ENCODE peak calls at places on chromosomes 6 and 20, in ten cellular contexts. L, R, O, C, A, N, S, B, I and Z are unnamed samples.

GRCh38 chr6:29414588-29414987 is at the start of gene OR12D1:
- DNase-seq in O (no peak), B (no peak), S (no peak), C (peak; percentile 66), I (no peak), A (no peak), L (no peak), R (no peak), N (no peak), Z (peak; percentile 2)

GRCh38 chr6:130517444-130517931 is 151.7 kb downstream of the TMEM200A start:
- DNase-seq in C (peak; percentile 94), B (no peak), L (no peak), O (no peak), I (no peak), N (no peak), A (peak; percentile 8), S (no peak), R (no peak), Z (no peak)

GRCh38 chr20:20663841-20664240 is 48.6 kb downstream of the RALGAPA2 start:
- DNase-seq in C (peak; percentile 12), O (no peak), I (no peak), A (no peak), R (no peak), L (peak; percentile 20), S (no peak), B (no peak), N (no peak), Z (no peak)

GRCh38 chr20:37220796-37221195 is 40.8 kb downstream of the GHRH start:
- DNase-seq in S (no peak), C (no peak), A (peak; percentile 37), O (no peak), B (no peak), I (no peak), N (no peak), L (peak; percentile 8), R (no peak), Z (no peak)

GRCh38 chr6:42010185-42010872 is 40.0 kb upstream of the TAF8 start:
- DNase-seq in A (peak; percentile 27), N (peak; percentile 75), S (no peak), B (no peak), O (no peak), I (no peak), L (peak; percentile 8), R (no peak), C (no peak), Z (peak; percentile 92)

GRCh38 chr6:25176466-25176865 is 102.7 kb upstream of the CARMIL1 start:
- DNase-seq in O (no peak), B (no peak), S (no peak), N (no peak), R (no peak), I (no peak), L (peak; percentile 59), A (no peak), C (no peak), Z (no peak)

GRCh38 chr6:123745877-123746276 is 57.8 kb upstream of the NKAIN2 start:
- DNase-seq in O (no peak), S (no peak), L (peak; percentile 75), B (no peak), A (no peak), R (no peak), C (peak; percentile 69), I (no peak), N (no peak), Z (no peak)

GRCh38 chr20:14374191-14374590 is 36.8 kb upstream of the FLRT3 start:
- DNase-seq in N (no peak), I (no peak), L (no peak), A (no peak), B (no peak), C (no peak), S (no peak), O (no peak), R (no peak), Z (peak; percentile 10)

GRCh38 chr6:34955447-34955846 is 66.4 kb downstream of the ANKS1A start:
- DNase-seq in N (no peak), R (no peak), B (no peak), L (no peak), I (no peak), C (no peak), O (no peak), A (no peak), S (no peak), Z (no peak)

GRCh38 chr20:47361268-47361665 is 4.8 kb upstream of the ZMYND8 start:
- DNase-seq in L (no peak), I (no peak), N (no peak), C (no peak), B (no peak), O (peak; percentile 32), S (no peak), R (no peak), A (no peak), Z (no peak)

GRCh38 chr6:143555071-143555492 is 43.6 kb upstream of the FUCA2 start:
- DNase-seq in R (no peak), L (no peak), B (no peak), A (no peak), I (no peak), N (no peak), C (no peak), S (no peak), O (no peak), Z (peak; percentile 30)

GRCh38 chr20:44746367-44747165 is 901 bp downstream of the KCNK15 start:
- DNase-seq in A (peak; percentile 43), I (no peak), O (no peak), N (peak; percentile 53), C (no peak), S (no peak), B (no peak), L (no peak), R (no peak), Z (no peak)

GRCh38 chr6:26594730-26595632 is 1.8 kb upstream of the ABT1 start:
- DNase-seq in B (no peak), C (peak; percentile 86), S (peak; percentile 36), R (peak; percentile 46), I (no peak), A (no peak), O (no peak), N (peak; percentile 37), L (peak; percentile 93), Z (peak; percentile 36)

GRCh38 chr6:138691595-138692057 is 81.9 kb upstream of the CCDC28A start:
- DNase-seq in I (no peak), O (no peak), B (no peak), L (peak; percentile 96), C (peak; percentile 73), N (peak; percentile 29), R (peak; percentile 36), S (no peak), A (peak; percentile 31), Z (no peak)